ENCODE peak calls at places on chromosomes 12 and 14, in nine cellular contexts. N is central memory CD4-positive, alpha-beta T cell; Y is activated effector memory CD4-positive, alpha-beta T cell treated with anti-CD3 and anti-CD28 coated beads, Interleukin-2, amount 50 U/mL, for 16 hours; G is AG04449; A is neuronal stem cell; F is thoracic aorta; P is foreskin fibroblast; C is EL; U is midbrain. L is an unnamed sample.

GRCh38 chr14:72816287-72816686 is 77.6 kb downstream of the DPF3 start:
- DNase-seq in F (no peak), C (no peak), A (no peak), G (no peak), Y (no peak), N (no peak), U (no peak), P (no peak), L (no peak)

GRCh38 chr14:103065861-103066260 is 8.5 kb upstream of the CDC42BPB start:
- DNase-seq in G (no peak), P (no peak), F (no peak), A (no peak), C (no peak), U (no peak), N (no peak), Y (no peak), L (no peak)

GRCh38 chr12:10243803-10244520 is 31.3 kb downstream of the GABARAPL1 start:
- DNase-seq in P (no peak), U (no peak), N (no peak), C (no peak), F (no peak), A (no peak), G (no peak), Y (no peak), L (no peak)

GRCh38 chr14:33675415-33676130 is 275.3 kb downstream of the EGLN3 start:
- DNase-seq in C (peak), N (no peak), Y (no peak), P (no peak), G (no peak), F (no peak), U (no peak), A (no peak), L (no peak)

GRCh38 chr12:104623920-104624319 is 167.2 kb downstream of the CHST11 start:
- DNase-seq in P (no peak), F (no peak), Y (no peak), U (no peak), C (no peak), G (no peak), A (peak), N (no peak), L (no peak)

GRCh38 chr12:12715459-12716150 is 1.6 kb upstream of the CDKN1B start:
- DNase-seq in A (no peak), G (no peak), N (peak), Y (peak), F (no peak), P (no peak), U (no peak), C (no peak), L (no peak)

GRCh38 chr14:98742001-98742400 is 530.0 kb downstream of the BCL11B start:
- DNase-seq in F (no peak), Y (no peak), A (no peak), N (no peak), U (no peak), P (no peak), C (no peak), G (no peak), L (no peak)

GRCh38 chr12:52496054-52496453 is 3.0 kb upstream of the KRT6A start:
- DNase-seq in F (no peak), G (no peak), Y (no peak), U (no peak), N (no peak), C (no peak), A (no peak), P (no peak), L (no peak)